ENCODE peak calls at places on chromosomes 11 and 22, in ten cellular contexts. I, B, N, E, A, G, V, Y, D and C are unnamed samples.

GRCh38 chr22:23035557-23036277 is 34.6 kb upstream of the GNAZ start:
- DNase-seq in I (no peak), B (peak), N (no peak), E (no peak), A (no peak), G (no peak), V (peak), Y (no peak), D (no peak), C (no peak)

GRCh38 chr22:19056951-19057401 is 65.2 kb downstream of the DGCR2 start:
- DNase-seq in I (no peak), B (no peak), N (no peak), E (no peak), A (no peak), G (no peak), V (no peak), Y (no peak), D (no peak), C (no peak)

GRCh38 chr11:114219559-114220349 is 76.4 kb upstream of the NNMT start:
- DNase-seq in I (peak), B (no peak), N (peak), E (no peak), A (no peak), G (no peak), V (no peak), Y (peak), D (peak), C (no peak)

GRCh38 chr11:77121096-77121640 is 6.9 kb upstream of the MYO7A start:
- DNase-seq in I (no peak), B (no peak), N (no peak), E (no peak), A (no peak), G (no peak), V (no peak), Y (no peak), D (no peak), C (no peak)

GRCh38 chr22:36471341-36471821 is 10.1 kb downstream of the TXN2 start:
- DNase-seq in I (no peak), B (no peak), N (no peak), E (no peak), A (peak), G (peak), V (no peak), Y (peak), D (no peak), C (peak)

GRCh38 chr22:41197808-41198585 is 7.1 kb upstream of the L3MBTL2 start:
- DNase-seq in I (no peak), B (no peak), N (peak), E (no peak), A (peak), G (no peak), V (peak), Y (peak), D (peak), C (peak)

GRCh38 chr11:85759915-85760314 is 51.0 kb downstream of the SYTL2 start:
- DNase-seq in I (peak), B (no peak), N (no peak), E (peak), A (peak), G (peak), V (no peak), Y (peak), D (peak), C (peak)

GRCh38 chr22:30430933-30431332 is 5.4 kb downstream of the MTFP1 start:
- DNase-seq in I (no peak), B (no peak), N (no peak), E (no peak), A (no peak), G (no peak), V (no peak), Y (no peak), D (no peak), C (no peak)

GRCh38 chr11:108591893-108592292 is 1.7 kb downstream of the EXPH5 start:
- DNase-seq in I (no peak), B (no peak), N (no peak), E (no peak), A (no peak), G (no peak), V (no peak), Y (no peak), D (no peak), C (peak)

GRCh38 chr11:88590366-88590765 is 252.8 kb upstream of the CTSC start:
- DNase-seq in I (peak), B (no peak), N (no peak), E (no peak), A (no peak), G (no peak), V (no peak), Y (no peak), D (no peak), C (no peak)

GRCh38 chr11:86865436-86865835 is 65.1 kb downstream of the PRSS23 start:
- DNase-seq in I (no peak), B (no peak), N (no peak), E (no peak), A (no peak), G (no peak), V (no peak), Y (no peak), D (no peak), C (no peak)

GRCh38 chr11:86861810-86862209 is 61.5 kb downstream of the PRSS23 start:
- DNase-seq in I (no peak), B (no peak), N (no peak), E (no peak), A (no peak), G (no peak), V (no peak), Y (no peak), D (no peak), C (no peak)
- TF ChIP-seq CTCF in I (no peak), B (no peak), N (no peak), E (no peak), A (no peak), G (no peak), V (no peak), Y (peak), D (no peak), C (no peak)

GRCh38 chr11:66344550-66345315 is at the start of gene BRMS1:
- DNase-seq in I (peak), B (peak), N (peak), E (peak), A (peak), G (peak), V (peak), Y (peak), D (peak), C (peak)
- TF ChIP-seq CTCF in I (peak), B (peak), N (no peak), E (no peak), A (peak), G (peak), V (no peak), Y (peak), D (no peak), C (peak)

GRCh38 chr11:62333768-62334167 is 3.5 kb upstream of the ASRGL1 start:
- DNase-seq in I (no peak), B (no peak), N (no peak), E (no peak), A (no peak), G (no peak), V (no peak), Y (no peak), D (no peak), C (no peak)

GRCh38 chr11:62338218-62338617 is 970 bp downstream of the ASRGL1 start:
- DNase-seq in I (no peak), B (no peak), N (no peak), E (no peak), A (no peak), G (no peak), V (no peak), Y (no peak), D (no peak), C (no peak)

GRCh38 chr11:62336949-62337681 is at the start of gene ASRGL1:
- DNase-seq in I (peak), B (peak), N (peak), E (peak), A (peak), G (peak), V (peak), Y (peak), D (peak), C (peak)

GRCh38 chr11:62340269-62340901 is 3.1 kb downstream of the ASRGL1 start:
- DNase-seq in I (peak), B (peak), N (peak), E (peak), A (peak), G (peak), V (peak), Y (peak), D (peak), C (peak)

GRCh38 chr11:62337682-62338181 is 484 bp downstream of the ASRGL1 start:
- DNase-seq in I (no peak), B (peak), N (peak), E (no peak), A (no peak), G (no peak), V (no peak), Y (no peak), D (no peak), C (peak)
- TF ChIP-seq CTCF in I (no peak), B (no peak), N (no peak), E (no peak), A (no peak), G (no peak), V (no peak), Y (no peak), D (no peak), C (no peak)

GRCh38 chr11:35169754-35170153 is 30.8 kb downstream of the CD44 start:
- DNase-seq in I (no peak), B (no peak), N (no peak), E (no peak), A (no peak), G (no peak), V (no peak), Y (no peak), D (no peak), C (no peak)

GRCh38 chr11:35170503-35170902 is 31.5 kb downstream of the CD44 start:
- DNase-seq in I (peak), B (no peak), N (no peak), E (no peak), A (no peak), G (peak), V (no peak), Y (peak), D (no peak), C (no peak)

GRCh38 chr11:35173011-35173511 is 34.1 kb downstream of the CD44 start:
- DNase-seq in I (no peak), B (peak), N (no peak), E (no peak), A (no peak), G (no peak), V (peak), Y (peak), D (no peak), C (no peak)

GRCh38 chr11:35168606-35169200 is 29.7 kb downstream of the CD44 start:
- DNase-seq in I (no peak), B (no peak), N (no peak), E (no peak), A (no peak), G (no peak), V (no peak), Y (no peak), D (no peak), C (no peak)

DNA sequence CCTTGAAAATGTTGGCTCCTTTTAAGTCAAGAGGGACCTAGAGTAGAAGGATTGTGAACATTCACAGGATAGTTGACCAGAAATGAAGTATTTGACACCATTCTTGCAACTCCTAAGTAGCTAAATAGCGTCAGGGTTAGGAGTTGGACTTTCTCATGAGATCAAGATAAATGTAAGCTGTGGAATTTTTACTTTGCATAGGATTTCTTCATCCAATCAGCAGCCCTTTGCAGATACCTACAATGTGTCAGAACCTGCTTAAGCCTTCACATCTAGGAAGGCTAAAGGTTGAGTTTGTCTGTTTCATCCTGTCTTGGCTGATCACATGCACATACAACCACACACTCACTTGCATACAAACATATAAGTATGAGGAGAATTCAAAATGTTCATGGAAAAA is 32.3 kb downstream of the CD44 start:
- DNase-seq in I (no peak), B (no peak), N (no peak), E (no peak), A (no peak), G (no peak), V (no peak), Y (no peak), D (no peak), C (no peak)
- TF ChIP-seq CTCF in I (no peak), B (no peak), N (no peak), E (no peak), A (no peak), G (no peak), V (no peak), Y (no peak), D (no peak), C (no peak)

GRCh38 chr11:34184505-34185015 is 79.1 kb downstream of the NAT10 start:
- DNase-seq in I (no peak), B (no peak), N (no peak), E (no peak), A (no peak), G (no peak), V (no peak), Y (no peak), D (no peak), C (no peak)
- TF ChIP-seq CTCF in I (no peak), B (no peak), N (no peak), E (no peak), A (no peak), G (no peak), V (no peak), Y (no peak), D (no peak), C (no peak)

GRCh38 chr11:68893282-68893681 is 10.3 kb downstream of the MRPL21 start:
- DNase-seq in I (no peak), B (no peak), N (no peak), E (no peak), A (peak), G (no peak), V (no peak), Y (no peak), D (no peak), C (peak)

GRCh38 chr11:68890490-68891231 is 13.0 kb downstream of the MRPL21 start:
- DNase-seq in I (peak), B (no peak), N (no peak), E (no peak), A (no peak), G (peak), V (no peak), Y (peak), D (peak), C (no peak)

GRCh38 chr11:68892576-68892975 is 11.1 kb downstream of the MRPL21 start:
- DNase-seq in I (no peak), B (no peak), N (no peak), E (no peak), A (no peak), G (no peak), V (no peak), Y (no peak), D (no peak), C (no peak)

GRCh38 chr11:68891356-68891948 is 12.2 kb downstream of the MRPL21 start:
- DNase-seq in I (no peak), B (no peak), N (no peak), E (no peak), A (no peak), G (no peak), V (no peak), Y (no peak), D (no peak), C (no peak)

GRCh38 chr11:68889948-68890446 is 13.6 kb downstream of the MRPL21 start:
- DNase-seq in I (peak), B (no peak), N (peak), E (no peak), A (no peak), G (peak), V (no peak), Y (peak), D (peak), C (peak)
- TF ChIP-seq CTCF in I (peak), B (no peak), N (peak), E (peak), A (peak), G (peak), V (peak), Y (peak), D (peak), C (peak)

DNA sequence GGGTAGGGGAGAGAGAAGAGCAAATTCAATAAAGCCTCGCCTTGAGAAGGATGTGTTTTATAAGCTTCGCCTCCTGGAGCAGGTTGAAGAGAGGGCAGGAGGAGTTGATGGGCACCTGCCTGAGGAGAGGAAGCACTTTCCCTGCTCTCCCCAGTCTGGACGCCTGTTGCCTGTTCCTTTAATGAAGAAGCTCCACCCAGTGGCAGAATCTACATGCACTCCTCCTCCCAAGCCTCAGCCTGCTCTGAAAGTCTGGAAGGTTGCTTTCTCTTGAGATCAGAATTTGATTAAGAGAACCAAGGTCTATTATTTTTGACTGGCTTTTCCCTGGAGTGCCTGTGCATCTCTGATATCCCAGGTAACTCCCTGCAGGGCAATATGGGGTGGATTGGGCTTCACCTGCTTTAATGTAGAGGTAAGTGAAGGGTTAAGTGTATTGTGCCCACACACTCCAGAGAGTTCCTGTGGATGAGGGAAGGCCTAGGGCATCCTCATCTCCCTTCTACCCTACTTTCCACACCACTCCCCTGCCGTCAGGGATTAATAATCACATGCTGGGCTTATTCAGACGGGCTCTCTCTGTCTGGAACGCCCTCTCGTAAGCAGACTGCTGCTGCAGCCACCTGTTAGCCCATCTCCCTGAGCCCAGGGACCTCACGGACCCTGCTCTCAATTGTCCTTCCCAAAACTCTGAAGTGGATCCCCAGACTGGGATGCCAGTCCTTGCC is 22.3 kb downstream of the NTM start:
- DNase-seq in I (no peak), B (no peak), N (peak), E (no peak), A (peak), G (peak), V (peak), Y (no peak), D (no peak), C (peak)
- TF ChIP-seq CTCF in I (peak), B (peak), N (peak), E (no peak), A (peak), G (peak), V (peak), Y (no peak), D (no peak), C (peak)

DNA sequence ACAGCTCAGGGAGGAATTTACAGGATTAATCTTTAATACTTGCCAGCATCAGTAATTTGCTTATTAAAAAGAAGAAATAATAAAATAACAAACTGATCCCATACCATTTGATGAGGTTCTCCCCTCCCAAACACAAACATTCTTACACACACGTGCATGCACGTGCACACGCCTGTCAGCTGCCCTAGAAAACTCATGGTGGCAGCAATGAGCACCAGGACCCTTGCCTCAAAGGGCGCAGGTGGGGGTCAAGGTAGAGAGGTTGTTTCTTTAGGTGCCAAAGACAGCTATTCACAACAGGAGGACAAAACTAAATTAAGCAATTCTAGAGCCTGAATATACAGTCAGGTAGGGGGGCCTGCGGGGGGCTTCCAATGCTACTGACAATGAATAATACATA is 219.3 kb downstream of the BUD13 start:
- DNase-seq in I (no peak), B (no peak), N (no peak), E (no peak), A (no peak), G (no peak), V (no peak), Y (no peak), D (no peak), C (no peak)
- TF ChIP-seq CTCF in I (no peak), B (no peak), N (no peak), E (no peak), A (no peak), G (no peak), V (peak), Y (no peak), D (no peak), C (no peak)

GRCh38 chr11:8933931-8934330 is 1.2 kb upstream of the C11orf16 start:
- DNase-seq in I (no peak), B (no peak), N (no peak), E (no peak), A (no peak), G (no peak), V (no peak), Y (no peak), D (no peak), C (no peak)
- TF ChIP-seq CTCF in I (no peak), B (no peak), N (no peak), E (no peak), A (no peak), G (no peak), V (no peak), Y (peak), D (no peak), C (no peak)